ENCODE peak calls at places on chromosomes 16 and 17, in four cellular contexts. B, O, M and L are unnamed samples. For H3K4me1, the result is how much of the 10 kb centered on the place peaks cover.

GRCh38 chr17:79003661-79004411 is 5.7 kb downstream of the CANT1 start:
- DNase-seq in O (no peak), B (peak), M (no peak), L (no peak)

GRCh38 chr17:65978881-65979280 is 213.1 kb downstream of the CEP112 start:
- DNase-seq in M (no peak), B (no peak), O (no peak), L (no peak)

GRCh38 chr17:14432058-14432457 is 131.2 kb downstream of the HS3ST3B1 start:
- DNase-seq in B (no peak), M (no peak), O (no peak), L (no peak)

GRCh38 chr16:3520398-3520797 is 19.6 kb downstream of the CLUAP1 start:
- DNase-seq in O (no peak), M (no peak), B (no peak), L (no peak)

GRCh38 chr16:85381738-85382592 is 231.2 kb upstream of the GSE1 start:
- DNase-seq in B (no peak), O (no peak), M (no peak), L (no peak)

GRCh38 chr17:5237541-5238016 is 2.9 kb upstream of the SCIMP start:
- DNase-seq in M (peak), O (peak), B (no peak), L (peak)

GRCh38 chr17:34156741-34157589 is 98.1 kb upstream of the CCL2 start:
- DNase-seq in O (no peak), M (no peak), B (no peak), L (no peak)

GRCh38 chr16:57534881-57535658 is 1.3 kb downstream of the CCDC102A start:
- DNase-seq in B (peak), M (no peak), O (no peak), L (peak)

GRCh38 chr17:80868022-80868609 is 123.5 kb upstream of the CHMP6 start:
- DNase-seq in M (no peak), O (no peak), B (no peak), L (no peak)

GRCh38 chr17:29744121-29744520 is 121.4 kb upstream of the CORO6 start:
- DNase-seq in M (peak), B (no peak), O (no peak), L (no peak)

GRCh38 chr17:2949469-2950044 is 113.8 kb downstream of the OR1D5 start:
- DNase-seq in O (peak), M (no peak), B (peak), L (peak)

GRCh38 chr17:41865596-41865893 is 322 bp upstream of the KLHL11 start:
- DNase-seq in B (no peak), O (no peak), M (no peak), L (no peak)

GRCh38 chr17:77840576-77841160 is 117.8 kb upstream of the TNRC6C start:
- DNase-seq in B (peak), O (no peak), M (no peak), L (no peak)

GRCh38 chr16:48526058-48526957 is 83.7 kb downstream of the N4BP1 start:
- DNase-seq in O (peak), B (no peak), M (no peak), L (peak)

GRCh38 chr16:67210069-67210937 is 11.4 kb downstream of the ELMO3 start:
- DNase-seq in M (no peak), B (no peak), O (no peak), L (no peak)

GRCh38 chr17:77462101-77462500 is 321.3 kb downstream of the SEC14L1 start:
- DNase-seq in B (no peak), M (no peak), O (no peak), L (peak)

DNA sequence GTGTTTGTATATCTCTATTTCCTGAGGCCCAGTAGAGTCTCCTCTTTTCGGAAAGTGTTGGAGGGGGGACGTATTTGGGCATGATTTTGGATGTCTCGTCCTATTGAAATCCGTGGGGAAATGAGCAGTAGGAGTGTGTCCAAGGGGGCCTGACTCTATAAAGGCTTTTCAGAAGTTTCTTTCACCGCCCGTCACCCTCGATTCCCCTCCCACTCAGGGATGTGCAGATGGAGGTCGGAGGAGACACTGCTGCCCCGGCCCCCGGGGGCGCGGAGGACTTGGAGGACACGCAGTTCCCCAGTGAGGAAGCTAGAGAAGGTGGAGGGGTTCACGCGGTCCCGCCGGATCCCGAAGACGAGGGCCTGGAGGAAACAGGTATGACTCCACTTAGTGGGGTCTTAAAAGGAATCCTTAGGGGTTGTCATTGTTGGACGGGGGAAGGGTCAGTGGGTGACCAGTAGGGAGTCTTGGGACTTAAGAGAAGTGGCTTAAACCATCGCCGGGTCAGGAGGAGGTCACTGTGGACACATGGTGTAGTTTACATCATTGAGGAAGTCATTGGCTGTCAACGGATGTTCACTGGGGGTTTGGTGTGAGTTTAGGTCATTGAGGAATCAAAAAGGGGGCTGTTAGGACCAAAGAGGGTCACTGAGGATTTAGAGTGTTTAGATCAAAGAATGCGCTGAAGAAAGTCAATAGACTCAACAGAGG is 424 bp downstream of the MON1B start:
- DNase-seq in B (peak), M (no peak), O (no peak), L (no peak)
- TF ChIP-seq POLR2A in B (no peak), M (no peak), O (no peak), L (no peak)

DNA sequence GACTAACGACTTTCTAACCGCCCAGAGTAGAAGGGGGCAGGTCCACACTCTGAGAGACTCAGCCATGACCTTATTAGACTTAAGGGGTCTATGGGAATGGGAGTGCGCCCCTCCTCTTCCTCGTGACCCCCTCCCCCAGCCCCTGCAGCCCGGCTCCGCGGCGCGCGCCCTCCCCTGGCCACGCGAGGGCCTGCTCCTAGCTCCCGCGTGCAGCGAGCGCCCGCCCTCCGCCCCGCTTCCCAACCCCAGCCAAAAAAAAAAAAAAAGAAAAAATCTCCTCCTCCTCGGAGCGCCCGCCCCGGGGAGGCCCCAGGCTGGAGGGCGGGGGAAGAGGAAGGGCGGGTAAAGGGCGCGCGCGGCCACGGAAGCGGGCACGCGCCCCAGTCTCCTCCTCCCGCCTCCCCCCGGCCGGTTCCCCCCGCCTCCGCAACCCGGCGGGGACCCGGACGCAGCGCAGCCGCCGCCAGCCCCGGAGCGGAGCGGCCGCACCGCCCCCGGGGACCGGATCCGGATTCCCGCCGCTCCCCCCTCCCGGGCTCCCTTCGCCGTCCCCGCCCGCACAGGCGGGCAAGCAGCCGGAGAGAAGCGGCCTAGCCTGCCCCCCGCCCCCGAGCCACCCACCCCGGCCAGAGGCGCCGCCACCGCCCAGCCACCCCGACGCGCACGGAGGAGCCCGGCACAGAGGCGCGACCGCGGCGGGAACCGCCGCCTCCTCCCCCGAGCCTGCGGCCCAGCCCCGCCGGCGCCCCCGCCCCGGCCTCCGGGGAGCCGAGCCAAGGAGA is 940 bp downstream of the UBTF start:
- DNase-seq in B (peak), M (peak), O (peak), L (peak)
- H3K4me1 ChIP-seq in B (under half), M (under half), O (under half), L (under half)

GRCh38 chr16:53054670-53055485 is at the start of gene CHD9:
- DNase-seq in M (peak), B (peak), O (peak), L (peak)
- TF ChIP-seq POLR2A in M (peak), B (peak), O (peak), L (peak)

GRCh38 chr16:89561195-89562026 is 929 bp downstream of the RPL13 start:
- DNase-seq in O (no peak), B (no peak), M (no peak), L (no peak)
- H3K4me1 ChIP-seq in O (half or more), B (under half), M (under half), L (under half)

DNA sequence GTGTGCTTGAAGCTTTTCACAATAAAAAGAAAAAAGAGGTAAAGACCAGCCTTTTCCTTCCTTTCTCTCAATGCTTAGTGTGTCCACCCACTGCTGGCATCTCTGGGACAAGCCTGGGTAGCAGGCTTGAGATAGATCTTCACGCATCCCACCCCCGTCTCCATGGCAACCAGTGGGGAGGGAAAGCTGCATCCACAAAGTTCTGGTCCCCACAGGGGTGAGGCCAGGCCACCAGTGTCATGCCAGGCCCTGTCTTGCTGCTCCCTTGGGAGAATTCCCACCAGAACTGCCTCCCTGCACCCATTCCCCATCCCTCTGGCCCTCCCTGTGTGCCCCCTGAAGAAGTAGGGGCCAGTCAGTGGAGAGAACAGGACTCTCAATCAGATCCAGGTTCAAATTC is 259.9 kb downstream of the MRTFB start:
- DNase-seq in M (no peak), O (no peak), B (no peak), L (no peak)
- TF ChIP-seq POLR2A in M (no peak), O (no peak), B (no peak), L (no peak)